ENCODE peak calls at places on chromosome 5, in nine cellular contexts. One of them, this sample, is unnamed.
A peak's percentile ranks its signal among the peaks of the same experiment; 100 is the strongest.

GRCh38 chr5:154857091-154857533 is 1.3 kb upstream of the CNOT8 start:
- DNase-seq in activated CD8-positive, alpha-beta T cell treated with anti-CD3 and anti-CD28 coated beads for 36 hours: peak; percentile 66
- DNase-seq in HFFc6: peak; percentile 71
- DNase-seq in IMR-90: no peak
- DNase-seq in HEK293T: no peak
- DNase-seq in GM12891: peak; percentile 27
- DNase-seq in stimulated activated CD8-positive, alpha-beta memory T cell treated with anti-CD3 and anti-CD28 coated beads, Interleukin-2, amount 100 ng/mL, for 1 hour: peak; percentile 41
- DNase-seq in foreskin fibroblast: peak; percentile 93
- DNase-seq in SHP77 treated with DMSO at 0.1 percent for 48 hours: no peak
- DNase-seq in this sample: no peak

GRCh38 chr5:93621340-93621872 is 38.4 kb downstream of the NR2F1 start:
- DNase-seq in activated CD8-positive, alpha-beta T cell treated with anti-CD3 and anti-CD28 coated beads for 36 hours: peak; percentile 7
- DNase-seq in HFFc6: no peak
- DNase-seq in IMR-90: peak; percentile 70
- DNase-seq in HEK293T: peak; percentile 58
- DNase-seq in GM12891: no peak
- DNase-seq in stimulated activated CD8-positive, alpha-beta memory T cell treated with anti-CD3 and anti-CD28 coated beads, Interleukin-2, amount 100 ng/mL, for 1 hour: no peak
- DNase-seq in foreskin fibroblast: peak; percentile 71
- DNase-seq in SHP77 treated with DMSO at 0.1 percent for 48 hours: peak; percentile 74
- DNase-seq in this sample: no peak

GRCh38 chr5:73311291-73312110 is 137.1 kb downstream of the FOXD1 start:
- DNase-seq in activated CD8-positive, alpha-beta T cell treated with anti-CD3 and anti-CD28 coated beads for 36 hours: no peak
- DNase-seq in HFFc6: peak; percentile 83
- DNase-seq in IMR-90: peak; percentile 92
- DNase-seq in HEK293T: peak; percentile 26
- DNase-seq in GM12891: no peak
- DNase-seq in stimulated activated CD8-positive, alpha-beta memory T cell treated with anti-CD3 and anti-CD28 coated beads, Interleukin-2, amount 100 ng/mL, for 1 hour: no peak
- DNase-seq in foreskin fibroblast: peak; percentile 75
- DNase-seq in SHP77 treated with DMSO at 0.1 percent for 48 hours: no peak
- DNase-seq in this sample: no peak

GRCh38 chr5:10874561-10874960 is 113.5 kb upstream of the DAP start:
- DNase-seq in activated CD8-positive, alpha-beta T cell treated with anti-CD3 and anti-CD28 coated beads for 36 hours: no peak
- DNase-seq in HFFc6: no peak
- DNase-seq in IMR-90: no peak
- DNase-seq in HEK293T: no peak
- DNase-seq in GM12891: no peak
- DNase-seq in stimulated activated CD8-positive, alpha-beta memory T cell treated with anti-CD3 and anti-CD28 coated beads, Interleukin-2, amount 100 ng/mL, for 1 hour: no peak
- DNase-seq in foreskin fibroblast: no peak
- DNase-seq in SHP77 treated with DMSO at 0.1 percent for 48 hours: no peak
- DNase-seq in this sample: no peak

GRCh38 chr5:34483442-34484033 is 172.6 kb upstream of the RAI14 start:
- DNase-seq in activated CD8-positive, alpha-beta T cell treated with anti-CD3 and anti-CD28 coated beads for 36 hours: no peak
- DNase-seq in HFFc6: no peak
- DNase-seq in IMR-90: no peak
- DNase-seq in HEK293T: no peak
- DNase-seq in GM12891: no peak
- DNase-seq in stimulated activated CD8-positive, alpha-beta memory T cell treated with anti-CD3 and anti-CD28 coated beads, Interleukin-2, amount 100 ng/mL, for 1 hour: no peak
- DNase-seq in foreskin fibroblast: no peak
- DNase-seq in SHP77 treated with DMSO at 0.1 percent for 48 hours: no peak
- DNase-seq in this sample: no peak

GRCh38 chr5:1685076-1685475 is 114.6 kb downstream of the MRPL36 start:
- DNase-seq in activated CD8-positive, alpha-beta T cell treated with anti-CD3 and anti-CD28 coated beads for 36 hours: no peak
- DNase-seq in HFFc6: no peak
- DNase-seq in IMR-90: no peak
- DNase-seq in HEK293T: no peak
- DNase-seq in GM12891: no peak
- DNase-seq in stimulated activated CD8-positive, alpha-beta memory T cell treated with anti-CD3 and anti-CD28 coated beads, Interleukin-2, amount 100 ng/mL, for 1 hour: no peak
- DNase-seq in foreskin fibroblast: no peak
- DNase-seq in SHP77 treated with DMSO at 0.1 percent for 48 hours: no peak
- DNase-seq in this sample: no peak

GRCh38 chr5:159313197-159313596 is 17.1 kb downstream of the IL12B start:
- DNase-seq in activated CD8-positive, alpha-beta T cell treated with anti-CD3 and anti-CD28 coated beads for 36 hours: no peak
- DNase-seq in HFFc6: no peak
- DNase-seq in IMR-90: no peak
- DNase-seq in HEK293T: no peak
- DNase-seq in GM12891: no peak
- DNase-seq in stimulated activated CD8-positive, alpha-beta memory T cell treated with anti-CD3 and anti-CD28 coated beads, Interleukin-2, amount 100 ng/mL, for 1 hour: no peak
- DNase-seq in foreskin fibroblast: no peak
- DNase-seq in SHP77 treated with DMSO at 0.1 percent for 48 hours: no peak
- DNase-seq in this sample: no peak

GRCh38 chr5:171776176-171776575 is 9.4 kb upstream of the SMIM23 start:
- DNase-seq in activated CD8-positive, alpha-beta T cell treated with anti-CD3 and anti-CD28 coated beads for 36 hours: no peak
- DNase-seq in HFFc6: no peak
- DNase-seq in IMR-90: no peak
- DNase-seq in HEK293T: no peak
- DNase-seq in GM12891: no peak
- DNase-seq in stimulated activated CD8-positive, alpha-beta memory T cell treated with anti-CD3 and anti-CD28 coated beads, Interleukin-2, amount 100 ng/mL, for 1 hour: no peak
- DNase-seq in foreskin fibroblast: no peak
- DNase-seq in SHP77 treated with DMSO at 0.1 percent for 48 hours: no peak
- DNase-seq in this sample: no peak

GRCh38 chr5:83022334-83022733 is 54.9 kb downstream of the TMEM167A start:
- DNase-seq in activated CD8-positive, alpha-beta T cell treated with anti-CD3 and anti-CD28 coated beads for 36 hours: no peak
- DNase-seq in HFFc6: no peak
- DNase-seq in IMR-90: no peak
- DNase-seq in HEK293T: no peak
- DNase-seq in GM12891: no peak
- DNase-seq in stimulated activated CD8-positive, alpha-beta memory T cell treated with anti-CD3 and anti-CD28 coated beads, Interleukin-2, amount 100 ng/mL, for 1 hour: no peak
- DNase-seq in foreskin fibroblast: no peak
- DNase-seq in SHP77 treated with DMSO at 0.1 percent for 48 hours: no peak
- DNase-seq in this sample: no peak

GRCh38 chr5:179867476-179867875 is 8.9 kb upstream of the MRNIP start:
- DNase-seq in activated CD8-positive, alpha-beta T cell treated with anti-CD3 and anti-CD28 coated beads for 36 hours: no peak
- DNase-seq in HFFc6: no peak
- DNase-seq in IMR-90: no peak
- DNase-seq in HEK293T: no peak
- DNase-seq in GM12891: no peak
- DNase-seq in stimulated activated CD8-positive, alpha-beta memory T cell treated with anti-CD3 and anti-CD28 coated beads, Interleukin-2, amount 100 ng/mL, for 1 hour: no peak
- DNase-seq in foreskin fibroblast: no peak
- DNase-seq in SHP77 treated with DMSO at 0.1 percent for 48 hours: no peak
- DNase-seq in this sample: peak; percentile 6

GRCh38 chr5:38509185-38509584 is 47.3 kb downstream of the LIFR start:
- DNase-seq in activated CD8-positive, alpha-beta T cell treated with anti-CD3 and anti-CD28 coated beads for 36 hours: no peak
- DNase-seq in HFFc6: peak; percentile 47
- DNase-seq in IMR-90: peak; percentile 90
- DNase-seq in HEK293T: no peak
- DNase-seq in GM12891: no peak
- DNase-seq in stimulated activated CD8-positive, alpha-beta memory T cell treated with anti-CD3 and anti-CD28 coated beads, Interleukin-2, amount 100 ng/mL, for 1 hour: no peak
- DNase-seq in foreskin fibroblast: peak; percentile 71
- DNase-seq in SHP77 treated with DMSO at 0.1 percent for 48 hours: no peak
- DNase-seq in this sample: no peak

GRCh38 chr5:86118542-86118941 is 499.2 kb upstream of the COX7C start:
- DNase-seq in activated CD8-positive, alpha-beta T cell treated with anti-CD3 and anti-CD28 coated beads for 36 hours: no peak
- DNase-seq in HFFc6: no peak
- DNase-seq in IMR-90: no peak
- DNase-seq in HEK293T: peak; percentile 11
- DNase-seq in GM12891: no peak
- DNase-seq in stimulated activated CD8-positive, alpha-beta memory T cell treated with anti-CD3 and anti-CD28 coated beads, Interleukin-2, amount 100 ng/mL, for 1 hour: no peak
- DNase-seq in foreskin fibroblast: no peak
- DNase-seq in SHP77 treated with DMSO at 0.1 percent for 48 hours: no peak
- DNase-seq in this sample: no peak

GRCh38 chr5:149618581-149619248 is 37.4 kb downstream of the ARHGEF37 start:
- DNase-seq in activated CD8-positive, alpha-beta T cell treated with anti-CD3 and anti-CD28 coated beads for 36 hours: peak; percentile 52
- DNase-seq in HFFc6: peak; percentile 70
- DNase-seq in IMR-90: peak; percentile 72
- DNase-seq in HEK293T: peak; percentile 76
- DNase-seq in GM12891: peak; percentile 43
- DNase-seq in stimulated activated CD8-positive, alpha-beta memory T cell treated with anti-CD3 and anti-CD28 coated beads, Interleukin-2, amount 100 ng/mL, for 1 hour: no peak
- DNase-seq in foreskin fibroblast: peak; percentile 81
- DNase-seq in SHP77 treated with DMSO at 0.1 percent for 48 hours: peak; percentile 15
- DNase-seq in this sample: peak; percentile 42

GRCh38 chr5:148864113-148864841 is 37.9 kb downstream of the ADRB2 start:
- DNase-seq in activated CD8-positive, alpha-beta T cell treated with anti-CD3 and anti-CD28 coated beads for 36 hours: no peak
- DNase-seq in HFFc6: peak; percentile 23
- DNase-seq in IMR-90: peak; percentile 62
- DNase-seq in HEK293T: no peak
- DNase-seq in GM12891: no peak
- DNase-seq in stimulated activated CD8-positive, alpha-beta memory T cell treated with anti-CD3 and anti-CD28 coated beads, Interleukin-2, amount 100 ng/mL, for 1 hour: no peak
- DNase-seq in foreskin fibroblast: peak; percentile 30
- DNase-seq in SHP77 treated with DMSO at 0.1 percent for 48 hours: no peak
- DNase-seq in this sample: no peak

GRCh38 chr5:11334404-11334803 is 569.8 kb downstream of the CTNND2 start:
- DNase-seq in activated CD8-positive, alpha-beta T cell treated with anti-CD3 and anti-CD28 coated beads for 36 hours: no peak
- DNase-seq in HFFc6: no peak
- DNase-seq in IMR-90: no peak
- DNase-seq in HEK293T: no peak
- DNase-seq in GM12891: no peak
- DNase-seq in stimulated activated CD8-positive, alpha-beta memory T cell treated with anti-CD3 and anti-CD28 coated beads, Interleukin-2, amount 100 ng/mL, for 1 hour: no peak
- DNase-seq in foreskin fibroblast: no peak
- DNase-seq in SHP77 treated with DMSO at 0.1 percent for 48 hours: peak; percentile 9
- DNase-seq in this sample: no peak

GRCh38 chr5:135343417-135343816 is 55.6 kb downstream of the MACROH2A1 start:
- DNase-seq in activated CD8-positive, alpha-beta T cell treated with anti-CD3 and anti-CD28 coated beads for 36 hours: no peak
- DNase-seq in HFFc6: peak; percentile 22
- DNase-seq in IMR-90: no peak
- DNase-seq in HEK293T: no peak
- DNase-seq in GM12891: no peak
- DNase-seq in stimulated activated CD8-positive, alpha-beta memory T cell treated with anti-CD3 and anti-CD28 coated beads, Interleukin-2, amount 100 ng/mL, for 1 hour: no peak
- DNase-seq in foreskin fibroblast: peak; percentile 39
- DNase-seq in SHP77 treated with DMSO at 0.1 percent for 48 hours: no peak
- DNase-seq in this sample: no peak

GRCh38 chr5:122846051-122846567 is 696 bp downstream of the SNX24 start:
- DNase-seq in activated CD8-positive, alpha-beta T cell treated with anti-CD3 and anti-CD28 coated beads for 36 hours: no peak
- DNase-seq in HFFc6: peak; percentile 55
- DNase-seq in IMR-90: peak; percentile 73
- DNase-seq in HEK293T: no peak
- DNase-seq in GM12891: no peak
- DNase-seq in stimulated activated CD8-positive, alpha-beta memory T cell treated with anti-CD3 and anti-CD28 coated beads, Interleukin-2, amount 100 ng/mL, for 1 hour: no peak
- DNase-seq in foreskin fibroblast: peak; percentile 78
- DNase-seq in SHP77 treated with DMSO at 0.1 percent for 48 hours: no peak
- DNase-seq in this sample: no peak

GRCh38 chr5:2338686-2339085 is 412.8 kb downstream of the IRX2 start:
- DNase-seq in activated CD8-positive, alpha-beta T cell treated with anti-CD3 and anti-CD28 coated beads for 36 hours: no peak
- DNase-seq in HFFc6: no peak
- DNase-seq in IMR-90: no peak
- DNase-seq in HEK293T: no peak
- DNase-seq in GM12891: no peak
- DNase-seq in stimulated activated CD8-positive, alpha-beta memory T cell treated with anti-CD3 and anti-CD28 coated beads, Interleukin-2, amount 100 ng/mL, for 1 hour: no peak
- DNase-seq in foreskin fibroblast: no peak
- DNase-seq in SHP77 treated with DMSO at 0.1 percent for 48 hours: no peak
- DNase-seq in this sample: no peak

GRCh38 chr5:61332891-61333350 is 863 bp downstream of the ZSWIM6 start:
- DNase-seq in activated CD8-positive, alpha-beta T cell treated with anti-CD3 and anti-CD28 coated beads for 36 hours: peak; percentile 49
- DNase-seq in HFFc6: peak; percentile 52
- DNase-seq in IMR-90: peak; percentile 66
- DNase-seq in HEK293T: peak; percentile 21
- DNase-seq in GM12891: peak; percentile 37
- DNase-seq in stimulated activated CD8-positive, alpha-beta memory T cell treated with anti-CD3 and anti-CD28 coated beads, Interleukin-2, amount 100 ng/mL, for 1 hour: no peak
- DNase-seq in foreskin fibroblast: peak; percentile 87
- DNase-seq in SHP77 treated with DMSO at 0.1 percent for 48 hours: no peak
- DNase-seq in this sample: no peak

GRCh38 chr5:140041492-140042421 is 1.3 kb downstream of the NRG2 start:
- DNase-seq in activated CD8-positive, alpha-beta T cell treated with anti-CD3 and anti-CD28 coated beads for 36 hours: no peak
- DNase-seq in HFFc6: peak; percentile 55
- DNase-seq in IMR-90: peak; percentile 12
- DNase-seq in HEK293T: peak; percentile 52
- DNase-seq in GM12891: no peak
- DNase-seq in stimulated activated CD8-positive, alpha-beta memory T cell treated with anti-CD3 and anti-CD28 coated beads, Interleukin-2, amount 100 ng/mL, for 1 hour: no peak
- DNase-seq in foreskin fibroblast: peak; percentile 85
- DNase-seq in SHP77 treated with DMSO at 0.1 percent for 48 hours: peak; percentile 45
- DNase-seq in this sample: peak; percentile 29

GRCh38 chr5:114419941-114420340 is 58.1 kb downstream of the KCNN2 start:
- DNase-seq in activated CD8-positive, alpha-beta T cell treated with anti-CD3 and anti-CD28 coated beads for 36 hours: no peak
- DNase-seq in HFFc6: peak; percentile 91
- DNase-seq in IMR-90: peak; percentile 93
- DNase-seq in HEK293T: no peak
- DNase-seq in GM12891: no peak
- DNase-seq in stimulated activated CD8-positive, alpha-beta memory T cell treated with anti-CD3 and anti-CD28 coated beads, Interleukin-2, amount 100 ng/mL, for 1 hour: no peak
- DNase-seq in foreskin fibroblast: peak; percentile 90
- DNase-seq in SHP77 treated with DMSO at 0.1 percent for 48 hours: no peak
- DNase-seq in this sample: no peak

GRCh38 chr5:136060963-136061362 is 32.2 kb downstream of the TGFBI start:
- DNase-seq in activated CD8-positive, alpha-beta T cell treated with anti-CD3 and anti-CD28 coated beads for 36 hours: no peak
- DNase-seq in HFFc6: no peak
- DNase-seq in IMR-90: no peak
- DNase-seq in HEK293T: no peak
- DNase-seq in GM12891: no peak
- DNase-seq in stimulated activated CD8-positive, alpha-beta memory T cell treated with anti-CD3 and anti-CD28 coated beads, Interleukin-2, amount 100 ng/mL, for 1 hour: no peak
- DNase-seq in foreskin fibroblast: no peak
- DNase-seq in SHP77 treated with DMSO at 0.1 percent for 48 hours: no peak
- DNase-seq in this sample: no peak

GRCh38 chr5:107783551-107783950 is 112.8 kb upstream of the EFNA5 start:
- DNase-seq in activated CD8-positive, alpha-beta T cell treated with anti-CD3 and anti-CD28 coated beads for 36 hours: no peak
- DNase-seq in HFFc6: no peak
- DNase-seq in IMR-90: peak; percentile 46
- DNase-seq in HEK293T: no peak
- DNase-seq in GM12891: no peak
- DNase-seq in stimulated activated CD8-positive, alpha-beta memory T cell treated with anti-CD3 and anti-CD28 coated beads, Interleukin-2, amount 100 ng/mL, for 1 hour: no peak
- DNase-seq in foreskin fibroblast: no peak
- DNase-seq in SHP77 treated with DMSO at 0.1 percent for 48 hours: no peak
- DNase-seq in this sample: no peak

GRCh38 chr5:164355267-164355830 is 849.9 kb downstream of the MAT2B start:
- DNase-seq in activated CD8-positive, alpha-beta T cell treated with anti-CD3 and anti-CD28 coated beads for 36 hours: no peak
- DNase-seq in HFFc6: no peak
- DNase-seq in IMR-90: no peak
- DNase-seq in HEK293T: peak; percentile 27
- DNase-seq in GM12891: no peak
- DNase-seq in stimulated activated CD8-positive, alpha-beta memory T cell treated with anti-CD3 and anti-CD28 coated beads, Interleukin-2, amount 100 ng/mL, for 1 hour: no peak
- DNase-seq in foreskin fibroblast: no peak
- DNase-seq in SHP77 treated with DMSO at 0.1 percent for 48 hours: peak; percentile 6
- DNase-seq in this sample: no peak

GRCh38 chr5:173341911-173342535 is 13.8 kb upstream of the STC2 start:
- DNase-seq in activated CD8-positive, alpha-beta T cell treated with anti-CD3 and anti-CD28 coated beads for 36 hours: no peak
- DNase-seq in HFFc6: no peak
- DNase-seq in IMR-90: no peak
- DNase-seq in HEK293T: no peak
- DNase-seq in GM12891: no peak
- DNase-seq in stimulated activated CD8-positive, alpha-beta memory T cell treated with anti-CD3 and anti-CD28 coated beads, Interleukin-2, amount 100 ng/mL, for 1 hour: no peak
- DNase-seq in foreskin fibroblast: peak; percentile 81
- DNase-seq in SHP77 treated with DMSO at 0.1 percent for 48 hours: no peak
- DNase-seq in this sample: no peak

GRCh38 chr5:72160959-72161358 is 53.7 kb downstream of the MAP1B start:
- DNase-seq in activated CD8-positive, alpha-beta T cell treated with anti-CD3 and anti-CD28 coated beads for 36 hours: no peak
- DNase-seq in HFFc6: no peak
- DNase-seq in IMR-90: peak; percentile 83
- DNase-seq in HEK293T: no peak
- DNase-seq in GM12891: no peak
- DNase-seq in stimulated activated CD8-positive, alpha-beta memory T cell treated with anti-CD3 and anti-CD28 coated beads, Interleukin-2, amount 100 ng/mL, for 1 hour: no peak
- DNase-seq in foreskin fibroblast: peak; percentile 65
- DNase-seq in SHP77 treated with DMSO at 0.1 percent for 48 hours: no peak
- DNase-seq in this sample: no peak

GRCh38 chr5:440413-441180 is 2.4 kb upstream of the EXOC3 start:
- DNase-seq in activated CD8-positive, alpha-beta T cell treated with anti-CD3 and anti-CD28 coated beads for 36 hours: no peak
- DNase-seq in HFFc6: no peak
- DNase-seq in IMR-90: no peak
- DNase-seq in HEK293T: no peak
- DNase-seq in GM12891: no peak
- DNase-seq in stimulated activated CD8-positive, alpha-beta memory T cell treated with anti-CD3 and anti-CD28 coated beads, Interleukin-2, amount 100 ng/mL, for 1 hour: no peak
- DNase-seq in foreskin fibroblast: no peak
- DNase-seq in SHP77 treated with DMSO at 0.1 percent for 48 hours: no peak
- DNase-seq in this sample: no peak

GRCh38 chr5:113183694-113184093 is 207.1 kb downstream of the DCP2 start:
- DNase-seq in activated CD8-positive, alpha-beta T cell treated with anti-CD3 and anti-CD28 coated beads for 36 hours: no peak
- DNase-seq in HFFc6: no peak
- DNase-seq in IMR-90: no peak
- DNase-seq in HEK293T: no peak
- DNase-seq in GM12891: no peak
- DNase-seq in stimulated activated CD8-positive, alpha-beta memory T cell treated with anti-CD3 and anti-CD28 coated beads, Interleukin-2, amount 100 ng/mL, for 1 hour: no peak
- DNase-seq in foreskin fibroblast: no peak
- DNase-seq in SHP77 treated with DMSO at 0.1 percent for 48 hours: no peak
- DNase-seq in this sample: no peak

GRCh38 chr5:93274291-93274690 is 306.7 kb downstream of the NR2F1-AS1 start:
- DNase-seq in activated CD8-positive, alpha-beta T cell treated with anti-CD3 and anti-CD28 coated beads for 36 hours: no peak
- DNase-seq in HFFc6: peak; percentile 3
- DNase-seq in IMR-90: peak; percentile 73
- DNase-seq in HEK293T: no peak
- DNase-seq in GM12891: no peak
- DNase-seq in stimulated activated CD8-positive, alpha-beta memory T cell treated with anti-CD3 and anti-CD28 coated beads, Interleukin-2, amount 100 ng/mL, for 1 hour: no peak
- DNase-seq in foreskin fibroblast: peak; percentile 38
- DNase-seq in SHP77 treated with DMSO at 0.1 percent for 48 hours: no peak
- DNase-seq in this sample: no peak

GRCh38 chr5:1032551-1033027 is 24.0 kb downstream of the NKD2 start:
- DNase-seq in activated CD8-positive, alpha-beta T cell treated with anti-CD3 and anti-CD28 coated beads for 36 hours: no peak
- DNase-seq in HFFc6: no peak
- DNase-seq in IMR-90: no peak
- DNase-seq in HEK293T: no peak
- DNase-seq in GM12891: no peak
- DNase-seq in stimulated activated CD8-positive, alpha-beta memory T cell treated with anti-CD3 and anti-CD28 coated beads, Interleukin-2, amount 100 ng/mL, for 1 hour: no peak
- DNase-seq in foreskin fibroblast: no peak
- DNase-seq in SHP77 treated with DMSO at 0.1 percent for 48 hours: no peak
- DNase-seq in this sample: peak; percentile 7

GRCh38 chr5:31366941-31367340 is 165.0 kb downstream of the DROSHA start:
- DNase-seq in activated CD8-positive, alpha-beta T cell treated with anti-CD3 and anti-CD28 coated beads for 36 hours: no peak
- DNase-seq in HFFc6: peak; percentile 43
- DNase-seq in IMR-90: peak; percentile 35
- DNase-seq in HEK293T: no peak
- DNase-seq in GM12891: no peak
- DNase-seq in stimulated activated CD8-positive, alpha-beta memory T cell treated with anti-CD3 and anti-CD28 coated beads, Interleukin-2, amount 100 ng/mL, for 1 hour: no peak
- DNase-seq in foreskin fibroblast: peak; percentile 54
- DNase-seq in SHP77 treated with DMSO at 0.1 percent for 48 hours: no peak
- DNase-seq in this sample: no peak

This sample was measured in D721Med.